ENCODE peak calls at places on chromosome 21, in seven cellular contexts. One of them, this sample, is unnamed. For H3K4me1 and H3K27me3, the result is how much of the 10 kb centered on the place peaks cover.

GRCh38 chr21:15749045-15749867 is 19.5 kb downstream of the USP25 start:
- DNase-seq in neural progenitor cell: no peak
- DNase-seq in fibroblast of lung: peak
- DNase-seq in Panc1: no peak
- DNase-seq in BE2C: no peak
- DNase-seq in cardiac muscle cell: peak
- DNase-seq in tibial nerve: no peak
- DNase-seq in this sample: no peak

GRCh38 chr21:25836396-25836795 is 101.6 kb downstream of the GABPA start:
- DNase-seq in BE2C: no peak
- DNase-seq in tibial nerve: no peak
- DNase-seq in neural progenitor cell: no peak
- DNase-seq in fibroblast of lung: peak
- DNase-seq in Panc1: no peak
- DNase-seq in cardiac muscle cell: peak
- DNase-seq in this sample: no peak

GRCh38 chr21:30126575-30126974 is 40.0 kb downstream of the CLDN17 start:
- DNase-seq in tibial nerve: no peak
- DNase-seq in BE2C: no peak
- DNase-seq in Panc1: no peak
- DNase-seq in neural progenitor cell: no peak
- DNase-seq in cardiac muscle cell: no peak
- DNase-seq in fibroblast of lung: no peak
- DNase-seq in this sample: no peak

GRCh38 chr21:34936299-34936698 is 112.8 kb downstream of the RUNX1 start:
- DNase-seq in Panc1: no peak
- DNase-seq in cardiac muscle cell: no peak
- DNase-seq in BE2C: no peak
- DNase-seq in fibroblast of lung: no peak
- DNase-seq in tibial nerve: no peak
- DNase-seq in neural progenitor cell: no peak
- DNase-seq in this sample: no peak

GRCh38 chr21:35350965-35351364 is 301.9 kb upstream of the RUNX1 start:
- DNase-seq in tibial nerve: no peak
- DNase-seq in neural progenitor cell: no peak
- DNase-seq in fibroblast of lung: no peak
- DNase-seq in BE2C: no peak
- DNase-seq in Panc1: no peak
- DNase-seq in cardiac muscle cell: no peak
- DNase-seq in this sample: no peak

GRCh38 chr21:37675202-37675801 is 241.0 kb downstream of the KCNJ6 start:
- DNase-seq in BE2C: peak
- DNase-seq in Panc1: no peak
- DNase-seq in tibial nerve: peak
- DNase-seq in neural progenitor cell: peak
- DNase-seq in cardiac muscle cell: peak
- DNase-seq in fibroblast of lung: peak
- DNase-seq in this sample: peak

GRCh38 chr21:38982096-38982495 is 176.4 kb downstream of the ETS2 start:
- DNase-seq in cardiac muscle cell: peak
- DNase-seq in BE2C: no peak
- DNase-seq in Panc1: no peak
- DNase-seq in neural progenitor cell: peak
- DNase-seq in tibial nerve: no peak
- DNase-seq in fibroblast of lung: no peak
- DNase-seq in this sample: peak

GRCh38 chr21:31557421-31557955 is 102.0 kb upstream of the SOD1 start:
- DNase-seq in fibroblast of lung: no peak
- DNase-seq in Panc1: no peak
- DNase-seq in cardiac muscle cell: no peak
- DNase-seq in BE2C: peak
- DNase-seq in neural progenitor cell: peak
- DNase-seq in tibial nerve: no peak
- DNase-seq in this sample: no peak

GRCh38 chr21:29526545-29526944 is 227.8 kb downstream of the BACH1 start:
- DNase-seq in neural progenitor cell: no peak
- DNase-seq in fibroblast of lung: no peak
- DNase-seq in tibial nerve: no peak
- DNase-seq in cardiac muscle cell: no peak
- DNase-seq in BE2C: no peak
- DNase-seq in Panc1: no peak
- DNase-seq in this sample: no peak

GRCh38 chr21:43188712-43189151 is 19.9 kb downstream of the CRYAA start:
- DNase-seq in Panc1: no peak
- DNase-seq in fibroblast of lung: no peak
- DNase-seq in BE2C: no peak
- DNase-seq in tibial nerve: peak
- DNase-seq in neural progenitor cell: no peak
- DNase-seq in cardiac muscle cell: no peak
- DNase-seq in this sample: no peak

GRCh38 chr21:46153259-46154154 is 1.9 kb downstream of the FTCD start:
- DNase-seq in BE2C: peak
- DNase-seq in Panc1: no peak
- DNase-seq in cardiac muscle cell: peak
- DNase-seq in tibial nerve: peak
- DNase-seq in fibroblast of lung: peak
- DNase-seq in neural progenitor cell: peak
- DNase-seq in this sample: peak

GRCh38 chr21:45951676-45952075 is 29.9 kb upstream of the COL6A1 start:
- DNase-seq in fibroblast of lung: no peak
- DNase-seq in BE2C: peak
- DNase-seq in tibial nerve: no peak
- DNase-seq in Panc1: no peak
- DNase-seq in neural progenitor cell: no peak
- DNase-seq in cardiac muscle cell: no peak
- DNase-seq in this sample: no peak

GRCh38 chr21:34867785-34868184 is 181.3 kb downstream of the RUNX1 start:
- DNase-seq in BE2C: no peak
- DNase-seq in cardiac muscle cell: no peak
- DNase-seq in tibial nerve: no peak
- DNase-seq in fibroblast of lung: no peak
- DNase-seq in neural progenitor cell: no peak
- DNase-seq in Panc1: no peak
- DNase-seq in this sample: no peak

GRCh38 chr21:35697321-35697808 is 363.0 kb downstream of the SETD4 start:
- DNase-seq in BE2C: no peak
- DNase-seq in tibial nerve: peak
- DNase-seq in cardiac muscle cell: peak
- DNase-seq in neural progenitor cell: no peak
- DNase-seq in fibroblast of lung: peak
- DNase-seq in Panc1: no peak
- DNase-seq in this sample: no peak

GRCh38 chr21:21631961-21632360 is 633.8 kb downstream of the NCAM2 start:
- DNase-seq in Panc1: no peak
- DNase-seq in neural progenitor cell: no peak
- DNase-seq in tibial nerve: no peak
- DNase-seq in fibroblast of lung: peak
- DNase-seq in BE2C: peak
- DNase-seq in cardiac muscle cell: peak
- DNase-seq in this sample: no peak

GRCh38 chr21:28473530-28474225 is 519.0 kb downstream of the LTN1 start:
- DNase-seq in fibroblast of lung: peak
- DNase-seq in neural progenitor cell: no peak
- DNase-seq in tibial nerve: no peak
- DNase-seq in Panc1: no peak
- DNase-seq in BE2C: no peak
- DNase-seq in cardiac muscle cell: peak
- DNase-seq in this sample: no peak

GRCh38 chr21:31201548-31201947 is 142.5 kb downstream of the TIAM1 start:
- DNase-seq in fibroblast of lung: peak
- DNase-seq in tibial nerve: peak
- DNase-seq in cardiac muscle cell: peak
- DNase-seq in BE2C: no peak
- DNase-seq in neural progenitor cell: no peak
- DNase-seq in Panc1: no peak
- DNase-seq in this sample: no peak

GRCh38 chr21:36948686-36949085 is 17.8 kb downstream of the HLCS start:
- DNase-seq in BE2C: no peak
- DNase-seq in tibial nerve: no peak
- DNase-seq in Panc1: no peak
- DNase-seq in cardiac muscle cell: peak
- DNase-seq in neural progenitor cell: no peak
- DNase-seq in fibroblast of lung: peak
- DNase-seq in this sample: no peak

GRCh38 chr21:40146201-40146890 is 279.1 kb downstream of the PCP4 start:
- DNase-seq in tibial nerve: no peak
- DNase-seq in fibroblast of lung: no peak
- DNase-seq in BE2C: no peak
- DNase-seq in cardiac muscle cell: no peak
- DNase-seq in neural progenitor cell: no peak
- DNase-seq in Panc1: no peak
- DNase-seq in this sample: no peak

GRCh38 chr21:38531610-38532009 is 33.3 kb upstream of the ERG start:
- DNase-seq in fibroblast of lung: peak
- DNase-seq in BE2C: no peak
- DNase-seq in cardiac muscle cell: peak
- DNase-seq in Panc1: no peak
- DNase-seq in neural progenitor cell: no peak
- DNase-seq in tibial nerve: no peak
- DNase-seq in this sample: no peak

GRCh38 chr21:30718239-30718909 is at the start of gene KRTAP21-3:
- DNase-seq in cardiac muscle cell: no peak
- DNase-seq in tibial nerve: no peak
- DNase-seq in neural progenitor cell: no peak
- DNase-seq in fibroblast of lung: no peak
- DNase-seq in Panc1: no peak
- DNase-seq in BE2C: no peak
- DNase-seq in this sample: no peak

GRCh38 chr21:46639489-46640386 is 4.3 kb downstream of the PRMT2 start:
- DNase-seq in tibial nerve: no peak
- DNase-seq in neural progenitor cell: no peak
- DNase-seq in BE2C: no peak
- DNase-seq in fibroblast of lung: peak
- DNase-seq in Panc1: no peak
- DNase-seq in cardiac muscle cell: peak
- DNase-seq in this sample: no peak

GRCh38 chr21:35775778-35776515 is 284.4 kb downstream of the SETD4 start:
- DNase-seq in BE2C: no peak
- DNase-seq in fibroblast of lung: no peak
- DNase-seq in tibial nerve: no peak
- DNase-seq in cardiac muscle cell: no peak
- DNase-seq in Panc1: no peak
- DNase-seq in neural progenitor cell: no peak
- DNase-seq in this sample: no peak

GRCh38 chr21:33947451-33948095 is 32.0 kb upstream of the ATP5PO start:
- DNase-seq in Panc1: peak
- DNase-seq in fibroblast of lung: peak
- DNase-seq in BE2C: peak
- DNase-seq in cardiac muscle cell: peak
- DNase-seq in neural progenitor cell: peak
- DNase-seq in tibial nerve: peak
- DNase-seq in this sample: peak

GRCh38 chr21:29187939-29188338 is 57.5 kb downstream of the MAP3K7CL start:
- DNase-seq in fibroblast of lung: peak
- DNase-seq in tibial nerve: no peak
- DNase-seq in BE2C: no peak
- DNase-seq in Panc1: no peak
- DNase-seq in neural progenitor cell: no peak
- DNase-seq in cardiac muscle cell: peak
- DNase-seq in this sample: no peak

GRCh38 chr21:41597227-41597626 is 89.3 kb upstream of the TMPRSS2 start:
- DNase-seq in neural progenitor cell: no peak
- DNase-seq in cardiac muscle cell: no peak
- DNase-seq in BE2C: no peak
- DNase-seq in Panc1: no peak
- DNase-seq in fibroblast of lung: no peak
- DNase-seq in tibial nerve: no peak
- DNase-seq in this sample: no peak
- H3K4me1 ChIP-seq in neural progenitor cell: under half
- H3K4me1 ChIP-seq in cardiac muscle cell: under half
- H3K4me1 ChIP-seq in BE2C: under half
- H3K4me1 ChIP-seq in Panc1: under half
- H3K4me1 ChIP-seq in fibroblast of lung: under half
- H3K4me1 ChIP-seq in tibial nerve: under half
- H3K4me1 ChIP-seq in this sample: under half

GRCh38 chr21:14115646-14116045 is 95.1 kb downstream of the LIPI start:
- DNase-seq in cardiac muscle cell: no peak
- DNase-seq in neural progenitor cell: no peak
- DNase-seq in Panc1: no peak
- DNase-seq in tibial nerve: no peak
- DNase-seq in BE2C: no peak
- DNase-seq in fibroblast of lung: no peak
- DNase-seq in this sample: no peak

GRCh38 chr21:14116080-14116481 is 94.7 kb downstream of the LIPI start:
- DNase-seq in BE2C: no peak
- DNase-seq in Panc1: no peak
- DNase-seq in fibroblast of lung: no peak
- DNase-seq in neural progenitor cell: no peak
- DNase-seq in tibial nerve: no peak
- DNase-seq in cardiac muscle cell: no peak
- DNase-seq in this sample: no peak

GRCh38 chr21:14119038-14119437 is 91.7 kb downstream of the LIPI start:
- DNase-seq in cardiac muscle cell: no peak
- DNase-seq in tibial nerve: no peak
- DNase-seq in neural progenitor cell: peak
- DNase-seq in fibroblast of lung: no peak
- DNase-seq in BE2C: no peak
- DNase-seq in Panc1: no peak
- DNase-seq in this sample: no peak

GRCh38 chr21:14121719-14122118 is 89.0 kb downstream of the LIPI start:
- DNase-seq in cardiac muscle cell: no peak
- DNase-seq in fibroblast of lung: no peak
- DNase-seq in BE2C: no peak
- DNase-seq in tibial nerve: no peak
- DNase-seq in Panc1: no peak
- DNase-seq in neural progenitor cell: no peak
- DNase-seq in this sample: no peak

GRCh38 chr21:14120091-14120734 is 90.5 kb downstream of the LIPI start:
- DNase-seq in BE2C: peak
- DNase-seq in Panc1: peak
- DNase-seq in fibroblast of lung: no peak
- DNase-seq in neural progenitor cell: peak
- DNase-seq in tibial nerve: no peak
- DNase-seq in cardiac muscle cell: no peak
- DNase-seq in this sample: peak
- H3K4me3 ChIP-seq in BE2C: no peak
- H3K4me3 ChIP-seq in Panc1: no peak
- H3K4me3 ChIP-seq in fibroblast of lung: no peak
- H3K4me3 ChIP-seq in neural progenitor cell: no peak
- H3K4me3 ChIP-seq in tibial nerve: no peak
- H3K4me3 ChIP-seq in cardiac muscle cell: no peak
- H3K4me3 ChIP-seq in this sample: no peak

DNA sequence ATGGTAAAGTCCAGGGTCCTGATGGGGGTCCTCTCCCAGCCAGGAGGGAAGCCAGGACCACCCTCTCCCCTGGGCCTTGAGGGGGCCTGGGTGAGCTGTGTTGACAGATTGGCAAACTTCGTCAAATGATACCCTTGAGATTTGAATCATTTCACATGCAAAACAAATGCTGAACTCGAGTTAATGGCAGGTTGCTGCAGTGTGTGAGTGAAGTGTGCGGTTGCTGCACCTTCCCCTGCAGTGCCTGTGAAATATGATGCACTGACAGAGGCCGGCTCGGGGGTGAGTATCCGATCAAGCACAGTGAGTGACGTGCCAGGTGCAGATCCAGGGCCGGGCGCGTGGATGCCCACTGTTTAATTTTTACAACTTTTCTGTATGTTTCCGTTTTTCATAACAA is 5.7 kb upstream of the KRTAP12-1 start:
- DNase-seq in cardiac muscle cell: no peak
- DNase-seq in BE2C: no peak
- DNase-seq in Panc1: no peak
- DNase-seq in neural progenitor cell: no peak
- DNase-seq in tibial nerve: no peak
- DNase-seq in fibroblast of lung: no peak
- DNase-seq in this sample: no peak
- H3K27me3 ChIP-seq in cardiac muscle cell: under half
- H3K27me3 ChIP-seq in BE2C: half or more
- H3K27me3 ChIP-seq in Panc1: under half
- H3K27me3 ChIP-seq in neural progenitor cell: under half
- H3K27me3 ChIP-seq in tibial nerve: under half
- H3K27me3 ChIP-seq in fibroblast of lung: under half
- H3K27me3 ChIP-seq in this sample: under half

GRCh38 chr21:26883768-26884167 is 38.6 kb upstream of the ADAMTS1 start:
- DNase-seq in Panc1: no peak
- DNase-seq in cardiac muscle cell: peak
- DNase-seq in neural progenitor cell: no peak
- DNase-seq in tibial nerve: no peak
- DNase-seq in BE2C: no peak
- DNase-seq in fibroblast of lung: peak
- DNase-seq in this sample: no peak
- H3K4me1 ChIP-seq in Panc1: under half
- H3K4me1 ChIP-seq in cardiac muscle cell: under half
- H3K4me1 ChIP-seq in neural progenitor cell: under half
- H3K4me1 ChIP-seq in tibial nerve: under half
- H3K4me1 ChIP-seq in BE2C: under half
- H3K4me1 ChIP-seq in fibroblast of lung: under half
- H3K4me1 ChIP-seq in this sample: under half

This sample was measured in iPS DF 6.9.